ENCODE peak calls at places on chromosomes 16 and 17, in ten cellular contexts. O is heart left ventricle, X is substantia nigra, P is testis, G is trophoblast cell, M is transverse colon, T is heart right ventricle, Y is cardiac muscle cell, V is caudate nucleus, Q is body of pancreas. B is an unnamed sample.

GRCh38 chr16:81237942-81238295 is 570 bp upstream of the BCO1 start:
- DNase-seq in O (no peak), X (no peak), P (no peak), G (no peak), M (no peak), T (no peak), Y (no peak), V (no peak), Q (no peak), B (no peak)

GRCh38 chr16:13291934-13292333 is 390.5 kb downstream of the SHISA9 start:
- DNase-seq in O (no peak), X (no peak), P (no peak), G (no peak), M (no peak), T (no peak), Y (no peak), V (no peak), Q (no peak), B (no peak)

GRCh38 chr16:14641206-14641605 is 8.5 kb downstream of the BFAR start:
- DNase-seq in O (no peak), X (no peak), P (no peak), G (no peak), M (no peak), T (no peak), Y (no peak), V (no peak), Q (no peak), B (no peak)

GRCh38 chr17:18854956-18855355 is 3.0 kb upstream of the PRPSAP2 start:
- DNase-seq in O (no peak), X (no peak), P (no peak), G (no peak), M (no peak), T (no peak), Y (no peak), V (no peak), Q (no peak), B (no peak)

GRCh38 chr16:49398761-49399160 is 25.2 kb downstream of the C16orf78 start:
- DNase-seq in O (no peak), X (no peak), P (no peak), G (no peak), M (no peak), T (no peak), Y (no peak), V (no peak), Q (no peak), B (no peak)

GRCh38 chr16:84281077-84281476 is 13.6 kb upstream of the WFDC1 start:
- DNase-seq in O (no peak), X (no peak), P (peak), G (no peak), M (no peak), T (no peak), Y (peak), V (no peak), Q (no peak), B (no peak)

GRCh38 chr17:41888332-41888965 is 23.2 kb upstream of the KLHL11 start:
- DNase-seq in O (no peak), X (no peak), P (no peak), G (no peak), M (no peak), T (no peak), Y (no peak), V (no peak), Q (no peak), B (no peak)

GRCh38 chr17:46764709-46765401 is 53.6 kb downstream of the WNT3 start:
- DNase-seq in O (peak), X (no peak), P (peak), G (no peak), M (no peak), T (peak), Y (peak), V (no peak), Q (peak), B (no peak)

GRCh38 chr17:42112552-42113176 is at the start of gene DHX58:
- DNase-seq in O (peak), X (no peak), P (peak), G (peak), M (peak), T (peak), Y (peak), V (peak), Q (peak), B (peak)

GRCh38 chr17:29577778-29578211 is 9.3 kb downstream of the TP53I13 start:
- DNase-seq in O (peak), X (peak), P (no peak), G (no peak), M (no peak), T (no peak), Y (peak), V (peak), Q (peak), B (no peak)

GRCh38 chr16:2904922-2905240 is 6.8 kb upstream of the FLYWCH1 start:
- DNase-seq in O (peak), X (no peak), P (no peak), G (no peak), M (no peak), T (peak), Y (no peak), V (no peak), Q (peak), B (no peak)

GRCh38 chr17:60601443-60602384 is 1.7 kb downstream of the PPM1D start:
- DNase-seq in O (peak), X (no peak), P (peak), G (peak), M (peak), T (no peak), Y (peak), V (no peak), Q (peak), B (no peak)

DNA sequence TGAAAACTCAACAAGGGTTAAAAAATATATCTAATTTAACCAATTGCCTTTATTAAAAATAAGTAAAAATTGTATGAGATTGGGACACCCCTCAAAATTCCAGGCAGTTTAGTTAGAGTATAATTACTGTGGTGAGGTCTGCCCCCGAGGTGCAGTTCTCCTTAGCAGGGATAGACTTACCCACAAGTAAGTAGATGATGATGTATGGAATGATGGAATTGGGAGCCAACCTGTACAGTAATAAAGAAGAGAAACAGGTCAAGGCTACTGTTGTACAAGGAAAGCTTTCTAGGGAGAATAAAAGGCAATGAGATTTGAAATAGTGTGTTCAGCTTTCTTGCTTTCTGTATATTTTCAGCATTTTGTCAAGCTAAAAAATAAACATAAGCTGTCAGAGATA is 1.8 kb downstream of the LDAF1 start:
- DNase-seq in O (no peak), X (no peak), P (no peak), G (no peak), M (no peak), T (no peak), Y (no peak), V (no peak), Q (no peak), B (no peak)
- H3K27ac ChIP-seq in O (peak), X (no peak), P (no peak), G (no peak), M (peak), T (peak), Y (no peak), V (no peak), Q (no peak), B (no peak)

DNA sequence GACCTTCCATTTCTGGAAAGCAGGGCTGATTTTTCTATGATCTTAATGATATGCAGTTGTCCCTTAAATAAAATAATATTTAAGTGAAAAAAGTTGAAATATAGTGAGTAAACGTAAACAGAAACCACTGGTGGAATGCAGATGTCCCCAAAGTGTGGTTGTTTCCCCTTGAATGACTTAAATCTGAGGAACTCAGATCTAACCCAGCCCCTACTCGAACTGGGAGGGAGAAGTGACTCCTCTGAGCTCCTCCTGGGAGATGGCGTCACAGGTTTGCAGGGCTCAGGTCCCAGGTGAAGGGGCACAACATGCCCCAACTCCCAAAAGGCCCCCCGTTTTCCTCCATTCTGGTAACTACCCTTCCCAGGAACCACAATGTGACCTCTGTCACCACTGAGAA is 142.8 kb downstream of the IRF8 start:
- DNase-seq in O (no peak), X (no peak), P (no peak), G (no peak), M (no peak), T (no peak), Y (no peak), V (no peak), Q (no peak), B (no peak)
- H3K27ac ChIP-seq in O (no peak), X (no peak), P (no peak), G (no peak), M (no peak), T (no peak), Y (no peak), V (no peak), Q (no peak), B (no peak)

GRCh38 chr17:43834106-43834505 is 1.2 kb upstream of the MPP3 start:
- DNase-seq in O (no peak), X (no peak), P (no peak), G (peak), M (no peak), T (no peak), Y (peak), V (no peak), Q (peak), B (no peak)
- H3K27ac ChIP-seq in O (peak), X (no peak), P (no peak), G (no peak), M (no peak), T (no peak), Y (no peak), V (no peak), Q (peak), B (no peak)

DNA sequence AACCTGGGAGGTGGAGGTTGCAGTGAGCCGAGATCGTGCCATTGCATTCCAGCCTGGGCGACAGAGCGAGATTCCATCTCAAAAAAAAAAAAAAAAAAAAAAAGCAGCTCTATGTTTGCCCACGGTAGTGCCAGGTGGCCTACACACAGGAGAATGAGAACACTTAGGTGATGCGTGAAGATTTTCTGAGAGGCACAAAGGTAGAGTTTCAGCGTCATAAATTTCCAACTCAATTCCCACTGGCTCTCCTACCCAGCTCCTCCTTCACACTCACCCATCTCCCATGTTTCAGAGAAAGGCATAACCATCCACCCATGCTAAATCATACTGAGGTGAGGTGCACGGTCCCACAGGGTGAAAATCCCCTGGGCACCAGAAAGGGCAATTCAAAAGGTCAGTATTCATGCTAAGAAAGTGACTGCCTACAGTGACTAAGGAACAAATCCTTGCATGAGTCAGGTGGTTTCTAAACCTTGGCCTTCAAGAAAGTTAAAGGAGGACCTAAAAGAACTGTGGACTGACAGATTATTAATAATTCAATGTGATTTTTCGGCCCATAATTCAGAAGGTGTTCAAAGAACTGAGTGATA is 4.8 kb downstream of the DCAKD start:
- DNase-seq in O (no peak), X (no peak), P (no peak), G (peak), M (no peak), T (no peak), Y (no peak), V (no peak), Q (no peak), B (no peak)
- H3K27ac ChIP-seq in O (no peak), X (no peak), P (no peak), G (peak), M (no peak), T (no peak), Y (peak), V (no peak), Q (no peak), B (no peak)

GRCh38 chr17:82105417-82105881 is 7.4 kb upstream of the FASN start:
- DNase-seq in O (no peak), X (no peak), P (no peak), G (no peak), M (no peak), T (no peak), Y (no peak), V (no peak), Q (no peak), B (no peak)
- H3K27ac ChIP-seq in O (no peak), X (no peak), P (peak), G (no peak), M (peak), T (peak), Y (peak), V (peak), Q (peak), B (peak)

B was measured in effector memory CD4-positive, alpha-beta T cell.